ENCODE peak calls at places on chromosomes 13 and 19, in nine cellular contexts. L, D, G, T, B, J, P, U and I are unnamed samples.
A peak's percentile ranks its signal among the peaks of the same experiment; 100 is the strongest.

GRCh38 chr19:8174706-8175105 is 25.3 kb upstream of the FBN3 start:
- DNase-seq in J (no peak), P (no peak), B (no peak), T (no peak), L (peak; percentile 57), G (no peak), U (no peak), D (no peak), I (no peak)

GRCh38 chr13:94305934-94306333 is 173.5 kb downstream of the DCT start:
- DNase-seq in L (no peak), G (no peak), P (no peak), B (no peak), U (no peak), D (no peak), J (no peak), T (no peak), I (no peak)

GRCh38 chr13:32056316-32056715 is 24.7 kb downstream of the FRY start:
- DNase-seq in B (no peak), U (no peak), L (no peak), G (no peak), J (peak; percentile 26), T (no peak), P (no peak), D (peak; percentile 100), I (no peak)

GRCh38 chr19:7242601-7243258 is 51.5 kb downstream of the INSR start:
- DNase-seq in J (no peak), L (peak; percentile 49), B (no peak), U (no peak), D (no peak), G (no peak), P (no peak), T (no peak), I (no peak)

GRCh38 chr19:16445238-16446107 is 26.3 kb downstream of the EPS15L1 start:
- DNase-seq in P (no peak), G (no peak), L (peak; percentile 18), U (no peak), B (no peak), J (no peak), D (no peak), T (peak; percentile 30), I (no peak)

GRCh38 chr19:51071006-51071405 is 6.1 kb upstream of the KLK13 start:
- DNase-seq in U (no peak), D (peak; percentile 96), T (no peak), P (no peak), L (no peak), B (no peak), G (no peak), J (peak; percentile 21), I (no peak)

GRCh38 chr13:27592865-27593264 is 27.5 kb downstream of the LNX2 start:
- DNase-seq in B (no peak), U (no peak), P (no peak), T (no peak), G (no peak), L (no peak), J (no peak), D (no peak), I (no peak)

GRCh38 chr13:114154476-114154875 is 22.1 kb upstream of the RASA3 start:
- DNase-seq in U (no peak), L (no peak), B (peak; percentile 3), J (no peak), T (no peak), P (peak; percentile 64), G (no peak), D (no peak), I (no peak)

GRCh38 chr13:36778083-36778671 is 40.8 kb upstream of the RFXAP start:
- DNase-seq in J (no peak), B (peak; percentile 50), G (no peak), T (no peak), U (no peak), P (no peak), D (no peak), L (peak; percentile 61), I (no peak)

GRCh38 chr19:4878491-4878968 is 11.1 kb upstream of the PLIN3 start:
- DNase-seq in P (no peak), J (no peak), D (no peak), B (peak; percentile 48), U (no peak), G (peak; percentile 69), L (no peak), T (no peak), I (no peak)

GRCh38 chr19:17209126-17210036 is 5.8 kb upstream of the USE1 start:
- DNase-seq in T (peak; percentile 59), G (no peak), B (peak; percentile 96), D (no peak), U (peak; percentile 82), J (peak; percentile 5), P (peak; percentile 35), L (peak; percentile 16), I (no peak)

GRCh38 chr19:45168767-45169351 is 8.1 kb upstream of the NKPD1 start:
- DNase-seq in B (no peak), G (no peak), P (no peak), T (no peak), J (peak; percentile 30), L (no peak), U (no peak), D (no peak), I (no peak)

GRCh38 chr19:48714759-48715261 is 4.7 kb downstream of the MAMSTR start:
- DNase-seq in T (no peak), G (no peak), L (no peak), D (no peak), J (no peak), P (no peak), U (no peak), B (no peak), I (no peak)